ENCODE peak calls at places on chromosomes 13 and 19, in seven cellular contexts. F is NB4, O is body of pancreas, L is Peyer's patch, J is breast epithelium, G is ovary, U is heart left ventricle. H is an unnamed sample.

GRCh38 chr13:50082426-50083283 is 67.4 kb downstream of the KCNRG start:
- DNase-seq in G (peak; percentile 51), U (peak; percentile 64), L (peak; percentile 95), O (peak; percentile 95), F (peak; percentile 94), J (no peak), H (peak; percentile 88)

GRCh38 chr19:30227661-30228112 is 144.5 kb upstream of the ZNF536 start:
- DNase-seq in F (peak; percentile 58), G (peak; percentile 59), U (peak; percentile 63), O (peak; percentile 58), L (peak; percentile 62), J (peak; percentile 66), H (peak; percentile 45)

GRCh38 chr13:76886005-76886291 is 257 bp downstream of the KCTD12 start:
- DNase-seq in L (peak; percentile 54), F (no peak), U (no peak), O (no peak), J (no peak), G (no peak), H (no peak)

GRCh38 chr13:24734951-24735350 is 29.0 kb upstream of the RNF17 start:
- DNase-seq in J (no peak), L (no peak), U (no peak), F (no peak), O (no peak), G (no peak), H (no peak)

GRCh38 chr19:10187315-10187714 is 7.4 kb downstream of the DNMT1 start:
- DNase-seq in U (no peak), L (no peak), O (no peak), J (no peak), F (no peak), G (no peak), H (no peak)

GRCh38 chr13:97267418-97268059 is 45.4 kb downstream of the MBNL2 start:
- DNase-seq in J (no peak), U (no peak), L (no peak), G (no peak), F (no peak), O (no peak), H (no peak)

GRCh38 chr13:100521912-100522490 is 66.6 kb downstream of the GGACT start:
- DNase-seq in G (no peak), L (no peak), O (no peak), J (no peak), U (no peak), F (no peak), H (no peak)

GRCh38 chr13:50376895-50377575 is 361.8 kb downstream of the KCNRG start:
- DNase-seq in J (no peak), F (no peak), O (no peak), U (no peak), G (no peak), L (no peak), H (no peak)

GRCh38 chr19:45161715-45162463 is 1.1 kb upstream of the NKPD1 start:
- DNase-seq in U (no peak), O (no peak), L (no peak), J (no peak), G (no peak), F (no peak), H (no peak)

GRCh38 chr19:4844348-4845179 is 13.1 kb upstream of the TICAM1 start:
- DNase-seq in F (no peak), L (no peak), J (no peak), O (peak; percentile 43), U (peak; percentile 52), G (peak; percentile 49), H (no peak)

GRCh38 chr13:80469841-80470378 is 129.0 kb upstream of the SPRY2 start:
- DNase-seq in G (peak; percentile 28), J (no peak), O (peak; percentile 74), F (peak; percentile 19), L (peak; percentile 71), U (peak; percentile 89), H (no peak)

DNA sequence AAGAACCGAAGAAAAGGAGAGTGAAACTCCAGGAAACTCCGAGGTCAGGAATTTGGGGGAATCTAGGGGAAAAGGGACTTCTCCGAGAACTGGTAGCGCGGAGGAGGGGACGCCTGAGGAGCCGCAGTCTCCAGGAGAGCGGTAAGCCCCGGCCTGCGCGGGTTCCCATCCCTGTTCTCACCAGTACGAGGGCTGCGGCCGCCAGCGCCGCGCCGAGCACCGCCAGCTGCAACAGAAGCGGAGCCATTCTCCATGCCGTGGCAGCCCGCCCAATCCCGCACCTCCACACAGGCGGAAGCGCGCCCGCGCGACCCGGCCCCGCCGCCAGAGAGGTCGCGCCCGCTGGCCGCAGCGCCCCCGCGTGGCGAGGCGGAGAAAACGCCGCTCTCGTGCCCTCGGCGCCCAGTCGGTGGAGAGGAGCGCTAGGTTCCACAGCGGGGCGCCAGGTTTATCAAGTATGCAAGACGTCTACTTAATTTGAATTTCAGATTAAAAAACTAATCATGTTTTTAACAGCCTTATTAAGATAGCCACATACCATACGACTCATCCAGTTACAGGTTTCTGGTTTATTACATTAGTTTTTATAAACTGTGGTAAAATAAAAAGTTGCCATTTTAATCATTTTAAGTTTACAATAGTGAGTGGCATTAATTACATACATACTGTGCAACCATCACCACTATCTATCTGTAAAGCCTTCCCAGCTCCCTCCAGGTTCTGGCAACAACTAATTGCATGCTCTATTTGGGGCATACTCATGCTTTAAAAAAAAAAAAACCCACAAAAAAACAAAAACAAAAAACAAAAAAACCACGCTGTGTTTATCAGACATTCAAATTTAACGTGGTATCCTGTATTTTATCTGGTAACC is at the start of gene ALG5:
- DNase-seq in J (peak; percentile 89), U (peak; percentile 92), O (peak; percentile 91), G (peak; percentile 94), L (peak; percentile 94), F (peak; percentile 92), H (peak; percentile 98)
- TF ChIP-seq POLR2A in J (no peak), U (peak; percentile 72), O (peak; percentile 86), G (peak; percentile 18), L (peak; percentile 69), F (peak; percentile 97), H (peak; percentile 84)

GRCh38 chr19:2230807-2231533 is 5.2 kb downstream of the PLEKHJ1 start:
- DNase-seq in U (no peak), G (no peak), F (no peak), O (no peak), L (no peak), J (no peak), H (no peak)

GRCh38 chr19:2233601-2234280 is 2.4 kb downstream of the PLEKHJ1 start:
- DNase-seq in J (no peak), O (no peak), G (no peak), U (no peak), L (no peak), F (no peak), H (no peak)

GRCh38 chr19:2232286-2233151 is 3.6 kb downstream of the PLEKHJ1 start:
- DNase-seq in F (peak; percentile 47), L (no peak), J (no peak), O (no peak), G (no peak), U (no peak), H (no peak)

GRCh38 chr19:2230029-2230531 is 6.0 kb downstream of the PLEKHJ1 start:
- DNase-seq in G (no peak), L (no peak), F (no peak), J (no peak), O (no peak), U (no peak), H (no peak)

GRCh38 chr19:2231621-2232221 is 4.4 kb downstream of the PLEKHJ1 start:
- DNase-seq in J (no peak), U (no peak), F (peak; percentile 52), L (no peak), G (no peak), O (no peak), H (peak; percentile 36)
- TF ChIP-seq POLR2A in J (no peak), U (no peak), F (peak; percentile 8), L (no peak), G (no peak), O (no peak), H (peak; percentile 25)

GRCh38 chr19:1508507-1508856 is 4.3 kb downstream of the ADAMTSL5 start:
- DNase-seq in O (no peak), G (no peak), F (no peak), U (no peak), J (no peak), L (no peak), H (no peak)
- TF ChIP-seq POLR2A in O (no peak), G (no peak), F (no peak), U (no peak), J (no peak), L (no peak), H (no peak)

DNA sequence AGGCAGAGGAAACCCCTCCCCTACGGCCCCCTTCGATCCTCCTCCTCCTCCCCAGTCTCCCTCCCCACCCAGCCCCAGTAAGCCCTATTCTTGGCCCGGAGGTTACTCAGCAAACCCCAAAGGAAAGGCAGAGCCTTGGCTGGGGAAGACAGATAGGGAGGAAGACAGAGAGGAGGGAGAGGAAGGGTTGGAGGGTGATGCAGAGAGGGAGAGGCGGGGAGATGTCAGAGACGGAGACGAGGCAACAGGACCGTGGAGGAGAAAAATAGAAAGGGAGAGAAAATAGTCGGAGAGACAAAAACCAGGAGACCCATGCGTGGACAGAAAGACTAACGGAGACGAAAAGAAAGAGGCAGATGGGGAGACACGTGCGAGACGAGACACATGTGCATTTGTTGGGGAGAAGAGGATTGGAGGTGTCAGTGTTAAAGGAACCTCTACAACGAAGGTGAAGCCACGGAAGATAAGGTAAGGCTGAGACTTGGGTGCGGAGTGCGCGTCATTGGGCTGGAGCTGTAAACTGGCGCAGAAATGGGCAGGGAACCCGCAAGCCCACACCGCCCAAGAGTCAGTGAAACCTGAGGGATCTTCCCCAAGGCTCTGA is 2.9 kb downstream of the TGFB1 start:
- DNase-seq in G (no peak), F (no peak), O (no peak), J (no peak), U (no peak), L (no peak), H (peak; percentile 65)
- TF ChIP-seq POLR2A in G (no peak), F (no peak), O (no peak), J (no peak), U (no peak), L (no peak), H (no peak)